ENCODE peak calls at places on chromosomes 11 and 22, in ten cellular contexts. One of them, this sample, is unnamed. For H3K9me3, the result is how much of the 10 kb centered on the place peaks cover.

GRCh38 chr11:70761094-70761905 is 363.0 kb downstream of the CTTN start:
- DNase-seq in IMR-90: no peak
- DNase-seq in heart left ventricle: no peak
- DNase-seq in HCT116: no peak
- DNase-seq in uterus: no peak
- DNase-seq in transverse colon: no peak
- DNase-seq in right lobe of liver: no peak
- DNase-seq in Peyer's patch: no peak
- DNase-seq in body of pancreas: no peak
- DNase-seq in ovary: no peak
- DNase-seq in this sample: no peak

GRCh38 chr11:118842369-118842768 is 41.3 kb upstream of the CXCR5 start:
- DNase-seq in Peyer's patch: no peak
- DNase-seq in heart left ventricle: no peak
- DNase-seq in IMR-90: peak
- DNase-seq in right lobe of liver: no peak
- DNase-seq in body of pancreas: no peak
- DNase-seq in ovary: no peak
- DNase-seq in transverse colon: no peak
- DNase-seq in uterus: peak
- DNase-seq in HCT116: peak
- DNase-seq in this sample: no peak

GRCh38 chr11:2305862-2306823 is 4.3 kb downstream of the TSPAN32 start:
- DNase-seq in IMR-90: peak
- DNase-seq in HCT116: no peak
- DNase-seq in body of pancreas: peak
- DNase-seq in Peyer's patch: peak
- DNase-seq in uterus: peak
- DNase-seq in transverse colon: peak
- DNase-seq in right lobe of liver: peak
- DNase-seq in ovary: peak
- DNase-seq in heart left ventricle: peak
- DNase-seq in this sample: no peak

GRCh38 chr11:61775606-61776554 is 16.5 kb downstream of the TMEM258 start:
- DNase-seq in right lobe of liver: no peak
- DNase-seq in uterus: no peak
- DNase-seq in body of pancreas: no peak
- DNase-seq in HCT116: no peak
- DNase-seq in ovary: peak
- DNase-seq in heart left ventricle: no peak
- DNase-seq in transverse colon: no peak
- DNase-seq in Peyer's patch: no peak
- DNase-seq in IMR-90: no peak
- DNase-seq in this sample: no peak

GRCh38 chr11:30285416-30286121 is 37.3 kb upstream of the ARL14EP start:
- DNase-seq in heart left ventricle: no peak
- DNase-seq in body of pancreas: no peak
- DNase-seq in ovary: no peak
- DNase-seq in right lobe of liver: no peak
- DNase-seq in IMR-90: no peak
- DNase-seq in HCT116: no peak
- DNase-seq in transverse colon: no peak
- DNase-seq in uterus: no peak
- DNase-seq in Peyer's patch: no peak
- DNase-seq in this sample: no peak

GRCh38 chr11:7511405-7511804 is 2.4 kb upstream of the PPFIBP2 start:
- DNase-seq in HCT116: no peak
- DNase-seq in uterus: peak
- DNase-seq in IMR-90: no peak
- DNase-seq in transverse colon: peak
- DNase-seq in heart left ventricle: peak
- DNase-seq in right lobe of liver: peak
- DNase-seq in ovary: peak
- DNase-seq in body of pancreas: peak
- DNase-seq in Peyer's patch: no peak
- DNase-seq in this sample: no peak

GRCh38 chr11:85170184-85170583 is 457.0 kb downstream of the DLG2 start:
- DNase-seq in heart left ventricle: no peak
- DNase-seq in right lobe of liver: no peak
- DNase-seq in body of pancreas: no peak
- DNase-seq in HCT116: peak
- DNase-seq in uterus: no peak
- DNase-seq in transverse colon: no peak
- DNase-seq in IMR-90: peak
- DNase-seq in ovary: no peak
- DNase-seq in Peyer's patch: no peak
- DNase-seq in this sample: no peak

GRCh38 chr11:31060880-31061279 is 308.7 kb downstream of the DCDC1 start:
- DNase-seq in ovary: no peak
- DNase-seq in body of pancreas: peak
- DNase-seq in heart left ventricle: no peak
- DNase-seq in transverse colon: no peak
- DNase-seq in right lobe of liver: no peak
- DNase-seq in HCT116: no peak
- DNase-seq in IMR-90: peak
- DNase-seq in Peyer's patch: no peak
- DNase-seq in uterus: no peak
- DNase-seq in this sample: no peak

DNA sequence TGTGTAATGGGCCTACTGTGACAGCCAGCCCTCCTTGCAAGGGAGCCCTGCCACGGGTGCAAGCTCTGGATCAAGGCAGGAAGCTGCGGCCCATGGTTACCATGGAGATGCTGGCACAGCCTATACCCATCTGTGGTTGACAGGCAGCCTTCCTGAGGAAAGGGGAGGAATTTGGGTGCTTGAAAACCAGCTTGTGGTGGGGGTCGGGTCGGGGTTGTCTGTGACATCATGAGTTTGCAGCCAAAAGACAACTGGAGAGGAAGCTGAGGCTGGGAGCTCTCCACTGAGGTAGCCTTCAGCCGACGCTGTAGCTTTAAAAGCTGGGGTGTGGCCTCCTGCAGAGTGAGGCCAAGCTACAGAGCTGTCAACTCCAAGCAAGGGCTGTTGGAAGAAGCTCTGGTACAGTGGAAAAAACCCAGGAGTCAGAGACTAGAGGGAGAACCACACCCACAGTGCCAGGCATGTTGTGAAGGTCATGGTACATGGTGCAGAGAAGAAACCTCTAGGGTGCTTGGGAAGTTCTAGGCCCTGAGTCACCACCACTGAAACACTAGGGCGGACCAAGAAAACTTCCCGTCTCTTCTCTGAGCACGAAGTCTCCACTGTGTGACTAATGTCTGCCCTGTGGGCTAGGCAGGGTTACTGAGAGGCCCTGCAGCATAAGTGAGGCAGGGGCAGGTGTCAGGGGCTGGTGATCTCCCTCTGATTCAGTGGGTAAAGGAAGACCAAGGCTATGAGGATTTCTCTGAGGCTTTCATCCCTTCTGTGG is 10.8 kb upstream of the LDHA start:
- DNase-seq in HCT116: peak
- DNase-seq in heart left ventricle: peak
- DNase-seq in right lobe of liver: peak
- DNase-seq in transverse colon: peak
- DNase-seq in uterus: peak
- DNase-seq in IMR-90: peak
- DNase-seq in ovary: peak
- DNase-seq in body of pancreas: peak
- DNase-seq in Peyer's patch: peak
- DNase-seq in this sample: no peak
- TF ChIP-seq POLR2A in HCT116: no peak
- TF ChIP-seq POLR2A in heart left ventricle: peak
- TF ChIP-seq POLR2A in right lobe of liver: no peak
- TF ChIP-seq POLR2A in transverse colon: no peak
- TF ChIP-seq POLR2A in uterus: no peak
- TF ChIP-seq POLR2A in IMR-90: no peak
- TF ChIP-seq POLR2A in ovary: no peak
- TF ChIP-seq POLR2A in body of pancreas: no peak
- TF ChIP-seq POLR2A in Peyer's patch: peak
- TF ChIP-seq POLR2A in this sample: no peak

GRCh38 chr22:37999236-37999635 is 14.9 kb upstream of the SOX10 start:
- DNase-seq in body of pancreas: no peak
- DNase-seq in IMR-90: no peak
- DNase-seq in right lobe of liver: no peak
- DNase-seq in Peyer's patch: no peak
- DNase-seq in HCT116: peak
- DNase-seq in uterus: no peak
- DNase-seq in ovary: no peak
- DNase-seq in transverse colon: no peak
- DNase-seq in heart left ventricle: no peak
- DNase-seq in this sample: no peak

GRCh38 chr22:37996079-37996478 is 11.7 kb upstream of the SOX10 start:
- DNase-seq in Peyer's patch: no peak
- DNase-seq in IMR-90: no peak
- DNase-seq in transverse colon: no peak
- DNase-seq in ovary: no peak
- DNase-seq in body of pancreas: no peak
- DNase-seq in heart left ventricle: no peak
- DNase-seq in right lobe of liver: no peak
- DNase-seq in HCT116: no peak
- DNase-seq in uterus: no peak
- DNase-seq in this sample: no peak

GRCh38 chr22:37999640-38000272 is 15.4 kb upstream of the SOX10 start:
- DNase-seq in IMR-90: peak
- DNase-seq in right lobe of liver: no peak
- DNase-seq in ovary: no peak
- DNase-seq in HCT116: peak
- DNase-seq in heart left ventricle: no peak
- DNase-seq in Peyer's patch: no peak
- DNase-seq in transverse colon: no peak
- DNase-seq in uterus: no peak
- DNase-seq in body of pancreas: no peak
- DNase-seq in this sample: no peak

GRCh38 chr22:37996515-37997246 is 12.3 kb upstream of the SOX10 start:
- DNase-seq in transverse colon: no peak
- DNase-seq in IMR-90: no peak
- DNase-seq in ovary: no peak
- DNase-seq in right lobe of liver: no peak
- DNase-seq in Peyer's patch: peak
- DNase-seq in heart left ventricle: no peak
- DNase-seq in body of pancreas: no peak
- DNase-seq in uterus: no peak
- DNase-seq in HCT116: no peak
- DNase-seq in this sample: no peak

GRCh38 chr22:37998543-37998942 is 14.2 kb upstream of the SOX10 start:
- DNase-seq in heart left ventricle: no peak
- DNase-seq in ovary: no peak
- DNase-seq in IMR-90: no peak
- DNase-seq in HCT116: no peak
- DNase-seq in Peyer's patch: no peak
- DNase-seq in right lobe of liver: no peak
- DNase-seq in body of pancreas: no peak
- DNase-seq in transverse colon: no peak
- DNase-seq in uterus: no peak
- DNase-seq in this sample: no peak
- H3K9me3 ChIP-seq in heart left ventricle: under half
- H3K9me3 ChIP-seq in ovary: under half
- H3K9me3 ChIP-seq in IMR-90: under half
- H3K9me3 ChIP-seq in HCT116: under half
- H3K9me3 ChIP-seq in Peyer's patch: under half
- H3K9me3 ChIP-seq in right lobe of liver: under half
- H3K9me3 ChIP-seq in body of pancreas: under half
- H3K9me3 ChIP-seq in transverse colon: under half
- H3K9me3 ChIP-seq in uterus: under half
- H3K9me3 ChIP-seq in this sample: under half

GRCh38 chr11:65855927-65856363 is 2.0 kb downstream of the CFL1 start:
- DNase-seq in heart left ventricle: no peak
- DNase-seq in transverse colon: no peak
- DNase-seq in body of pancreas: no peak
- DNase-seq in right lobe of liver: no peak
- DNase-seq in IMR-90: no peak
- DNase-seq in uterus: no peak
- DNase-seq in HCT116: no peak
- DNase-seq in ovary: no peak
- DNase-seq in Peyer's patch: peak
- DNase-seq in this sample: no peak

GRCh38 chr11:65852508-65853248 is 5.3 kb downstream of the CFL1 start:
- DNase-seq in heart left ventricle: no peak
- DNase-seq in ovary: no peak
- DNase-seq in IMR-90: no peak
- DNase-seq in body of pancreas: no peak
- DNase-seq in HCT116: no peak
- DNase-seq in Peyer's patch: peak
- DNase-seq in transverse colon: peak
- DNase-seq in uterus: no peak
- DNase-seq in right lobe of liver: no peak
- DNase-seq in this sample: no peak

GRCh38 chr11:65853249-65853979 is 4.6 kb downstream of the CFL1 start:
- DNase-seq in right lobe of liver: no peak
- DNase-seq in Peyer's patch: peak
- DNase-seq in heart left ventricle: no peak
- DNase-seq in body of pancreas: no peak
- DNase-seq in transverse colon: peak
- DNase-seq in HCT116: no peak
- DNase-seq in IMR-90: no peak
- DNase-seq in ovary: no peak
- DNase-seq in uterus: no peak
- DNase-seq in this sample: no peak

GRCh38 chr11:65854871-65855837 is 2.8 kb downstream of the CFL1 start:
- DNase-seq in heart left ventricle: no peak
- DNase-seq in body of pancreas: no peak
- DNase-seq in ovary: peak
- DNase-seq in HCT116: no peak
- DNase-seq in Peyer's patch: no peak
- DNase-seq in transverse colon: peak
- DNase-seq in IMR-90: no peak
- DNase-seq in right lobe of liver: no peak
- DNase-seq in uterus: no peak
- DNase-seq in this sample: no peak

DNA sequence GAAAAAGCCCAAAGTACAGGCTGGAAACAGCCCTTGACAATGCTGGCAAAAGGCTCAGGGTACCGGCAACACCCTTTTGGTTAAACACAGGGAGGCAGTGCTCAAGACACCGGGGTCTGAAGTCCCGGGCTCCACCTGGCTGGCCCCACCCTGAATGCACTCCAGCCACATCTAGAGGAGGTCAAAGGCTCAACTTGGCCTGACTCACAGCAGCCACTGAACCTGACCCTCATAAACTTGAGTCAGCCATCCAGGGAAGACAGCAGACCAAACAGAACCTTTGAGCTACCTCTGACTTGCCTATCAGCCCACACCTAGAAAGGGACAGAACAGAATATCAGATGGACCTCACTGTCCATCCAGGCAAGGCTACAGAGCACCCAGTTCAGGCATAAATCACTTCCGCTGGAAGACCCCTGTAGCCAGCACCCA is 3.8 kb downstream of the CFL1 start:
- DNase-seq in Peyer's patch: peak
- DNase-seq in body of pancreas: no peak
- DNase-seq in uterus: no peak
- DNase-seq in IMR-90: no peak
- DNase-seq in heart left ventricle: no peak
- DNase-seq in transverse colon: peak
- DNase-seq in HCT116: no peak
- DNase-seq in right lobe of liver: no peak
- DNase-seq in ovary: no peak
- DNase-seq in this sample: no peak
- H3K4me3 ChIP-seq in Peyer's patch: no peak
- H3K4me3 ChIP-seq in body of pancreas: no peak
- H3K4me3 ChIP-seq in uterus: no peak
- H3K4me3 ChIP-seq in IMR-90: no peak
- H3K4me3 ChIP-seq in heart left ventricle: no peak
- H3K4me3 ChIP-seq in transverse colon: no peak
- H3K4me3 ChIP-seq in HCT116: no peak
- H3K4me3 ChIP-seq in right lobe of liver: no peak
- H3K4me3 ChIP-seq in ovary: no peak
- H3K4me3 ChIP-seq in this sample: no peak

GRCh38 chr22:41989246-41989645 is 9.3 kb upstream of the WBP2NL start:
- DNase-seq in IMR-90: no peak
- DNase-seq in HCT116: no peak
- DNase-seq in transverse colon: no peak
- DNase-seq in ovary: no peak
- DNase-seq in uterus: no peak
- DNase-seq in right lobe of liver: no peak
- DNase-seq in heart left ventricle: no peak
- DNase-seq in body of pancreas: no peak
- DNase-seq in Peyer's patch: no peak
- DNase-seq in this sample: no peak
- TF ChIP-seq POLR2A in IMR-90: no peak
- TF ChIP-seq POLR2A in HCT116: no peak
- TF ChIP-seq POLR2A in transverse colon: no peak
- TF ChIP-seq POLR2A in ovary: no peak
- TF ChIP-seq POLR2A in uterus: no peak
- TF ChIP-seq POLR2A in right lobe of liver: no peak
- TF ChIP-seq POLR2A in heart left ventricle: no peak
- TF ChIP-seq POLR2A in body of pancreas: no peak
- TF ChIP-seq POLR2A in Peyer's patch: no peak
- TF ChIP-seq POLR2A in this sample: no peak

This sample was measured in esophagus squamous epithelium.